ENCODE peak calls at places on chromosomes 6 and 20, in five cellular contexts. M is CD4-positive, alpha-beta memory T cell; H is HEK293T; Z is GM12865; P is T-helper 2 cell. W is an unnamed sample.

GRCh38 chr6:168860987-168861386 is 392.7 kb downstream of the THBS2 start:
- DNase-seq in Z (no peak), M (no peak), H (no peak), P (no peak), W (no peak)

GRCh38 chr6:82364087-82365010 is 732 bp downstream of the TPBG start:
- DNase-seq in P (peak; percentile 6), H (peak; percentile 62), M (peak; percentile 3), Z (peak; percentile 60), W (peak; percentile 86)

GRCh38 chr6:131107166-131107565 is 28.1 kb upstream of the AKAP7 start:
- DNase-seq in P (no peak), M (no peak), H (no peak), Z (no peak), W (no peak)

GRCh38 chr20:59402697-59403096 is 102.3 kb downstream of the EDN3 start:
- DNase-seq in P (no peak), M (no peak), H (no peak), Z (no peak), W (no peak)

GRCh38 chr6:84740385-84740784 is 24.0 kb downstream of the TBX18 start:
- DNase-seq in M (no peak), Z (no peak), P (no peak), H (no peak), W (no peak)

GRCh38 chr20:49752504-49752903 is 38.8 kb upstream of the B4GALT5 start:
- DNase-seq in Z (no peak), P (no peak), H (no peak), M (no peak), W (no peak)

GRCh38 chr6:26569433-26569764 is 27.4 kb upstream of the ABT1 start:
- DNase-seq in H (no peak), M (no peak), Z (no peak), P (no peak), W (no peak)

GRCh38 chr20:14879020-14879697 is 541.7 kb upstream of the FLRT3 start:
- DNase-seq in P (no peak), M (no peak), Z (peak; percentile 47), H (no peak), W (no peak)

GRCh38 chr6:5422321-5422915 is 161.1 kb downstream of the FARS2 start:
- DNase-seq in Z (peak; percentile 45), H (peak; percentile 26), P (no peak), M (no peak), W (no peak)

GRCh38 chr20:4853004-4853403 is 131.3 kb downstream of the PRND start:
- DNase-seq in P (no peak), H (no peak), M (no peak), Z (no peak), W (peak; percentile 78)

GRCh38 chr6:34572021-34572420 is 15.9 kb upstream of the SPDEF start:
- DNase-seq in P (no peak), Z (no peak), H (no peak), M (no peak), W (no peak)

GRCh38 chr20:32563311-32564272 is 21.5 kb downstream of the NOL4L start:
- DNase-seq in H (no peak), P (no peak), M (no peak), Z (no peak), W (no peak)

GRCh38 chr6:686528-686927 is 6.4 kb downstream of the EXOC2 start:
- DNase-seq in Z (no peak), M (no peak), P (no peak), H (peak; percentile 62), W (no peak)

GRCh38 chr20:50629675-50630055 is 61.7 kb downstream of the RIPOR3 start:
- DNase-seq in M (no peak), H (no peak), Z (no peak), P (no peak), W (no peak)

GRCh38 chr20:44309763-44310663 is 989 bp downstream of the FITM2 start:
- DNase-seq in P (no peak), Z (no peak), H (no peak), M (no peak), W (no peak)

GRCh38 chr6:31399589-31400466 is 3.6 kb upstream of the MICA start:
- DNase-seq in H (peak; percentile 62), Z (peak; percentile 77), P (peak; percentile 45), M (peak; percentile 58), W (peak; percentile 95)

GRCh38 chr6:21842875-21843274 is 249.3 kb downstream of the SOX4 start:
- DNase-seq in Z (no peak), H (no peak), P (no peak), M (no peak), W (no peak)

GRCh38 chr6:4759997-4760396 is 16.2 kb upstream of the CDYL start:
- DNase-seq in M (no peak), Z (no peak), H (no peak), P (no peak), W (no peak)

GRCh38 chr20:25626779-25627178 is 3.0 kb upstream of the NANP start:
- DNase-seq in M (no peak), H (no peak), P (no peak), Z (no peak), W (no peak)

GRCh38 chr6:77089776-77090175 is 373.5 kb downstream of the HTR1B start:
- DNase-seq in M (no peak), H (no peak), P (no peak), Z (no peak), W (no peak)

GRCh38 chr6:100462990-100463684 is 1.6 kb downstream of the SIM1 start:
- DNase-seq in M (no peak), P (no peak), H (no peak), Z (no peak), W (no peak)

GRCh38 chr6:135503703-135504475 is 6.3 kb upstream of the AHI1 start:
- DNase-seq in M (no peak), H (no peak), Z (no peak), P (no peak), W (no peak)

GRCh38 chr6:110534731-110535164 is 58.3 kb upstream of the SLC22A16 start:
- DNase-seq in M (no peak), Z (no peak), P (no peak), H (no peak), W (no peak)

GRCh38 chr6:111973897-111974639 is 79.8 kb upstream of the CCN6 start:
- DNase-seq in M (no peak), P (no peak), H (no peak), Z (no peak), W (no peak)

GRCh38 chr6:121920616-121921015 is 478.8 kb upstream of the HSF2 start:
- DNase-seq in P (no peak), H (no peak), Z (no peak), M (no peak), W (no peak)

GRCh38 chr6:15062311-15063252 is 183.3 kb upstream of the JARID2 start:
- DNase-seq in H (no peak), P (no peak), Z (no peak), M (no peak), W (no peak)

GRCh38 chr20:51029963-51030930 is 7.3 kb upstream of the KCNG1 start:
- DNase-seq in M (no peak), H (no peak), Z (no peak), P (no peak), W (no peak)

GRCh38 chr6:2245103-2245953 is at the start of gene GMDS:
- DNase-seq in H (peak; percentile 98), P (peak; percentile 77), Z (peak; percentile 93), M (peak; percentile 79), W (peak; percentile 95)

GRCh38 chr6:105209950-105210706 is 30.3 kb upstream of the POPDC3 start:
- DNase-seq in H (no peak), Z (no peak), M (no peak), P (no peak), W (no peak)

GRCh38 chr20:58870293-58871014 is 17.9 kb downstream of the GNAS start:
- DNase-seq in P (no peak), H (peak; percentile 79), M (peak; percentile 49), Z (peak; percentile 49), W (no peak)

GRCh38 chr6:25419879-25420278 is 140.7 kb downstream of the CARMIL1 start:
- DNase-seq in M (no peak), H (no peak), P (no peak), Z (no peak), W (no peak)

GRCh38 chr6:148164645-148165044 is 178.0 kb upstream of the SASH1 start:
- DNase-seq in P (no peak), Z (no peak), M (no peak), H (no peak), W (no peak)

W was measured in osteocyte.